ENCODE peak calls at places on chromosomes 11 and 22, in six cellular contexts. M is stimulated activated naive CD8-positive, alpha-beta T cell treated with anti-CD3 and anti-CD28 coated beads, Interleukin-15, Interleukin-2, amounts not matched to agents 100 U/mL and 50 U/mL, for 24 hours; T is SHP77; R is NCI-H345; V is NCI-H1092; Y is NCI-H2029 treated with DMSO at 0.1 percent for 48 hours. X is an unnamed sample.

GRCh38 chr11:131005829-131006228 is 89.5 kb upstream of the SNX19 start:
- DNase-seq in R (no peak), Y (no peak), M (no peak), T (no peak), V (no peak), X (no peak)

GRCh38 chr11:116714902-116715301 is 57.9 kb downstream of the BUD13 start:
- DNase-seq in Y (no peak), M (no peak), R (no peak), V (no peak), T (no peak), X (no peak)

GRCh38 chr11:61973603-61974162 is 6.2 kb upstream of the FTH1 start:
- DNase-seq in M (no peak), R (no peak), V (no peak), Y (no peak), T (no peak), X (no peak)

GRCh38 chr11:73493838-73494598 is 103.9 kb downstream of the FAM168A start:
- DNase-seq in T (no peak), V (no peak), M (no peak), Y (no peak), R (no peak), X (no peak)

GRCh38 chr22:40043086-40043485 is 48.3 kb downstream of the FAM83F start:
- DNase-seq in V (no peak), Y (peak; percentile 34), M (no peak), T (no peak), R (no peak), X (no peak)

GRCh38 chr22:43919106-43919965 is 4.3 kb upstream of the PNPLA3 start:
- DNase-seq in V (no peak), M (no peak), Y (no peak), R (no peak), T (no peak), X (no peak)

GRCh38 chr22:17836977-17837742 is 62.9 kb upstream of the BID start:
- DNase-seq in Y (no peak), V (no peak), T (no peak), M (no peak), R (no peak), X (no peak)

GRCh38 chr11:118979434-118979833 is 7.9 kb downstream of the FOXR1 start:
- DNase-seq in Y (no peak), V (no peak), R (no peak), T (no peak), M (no peak), X (no peak)

GRCh38 chr11:6894097-6894496 is 1.8 kb upstream of the OR2D2 start:
- DNase-seq in V (no peak), M (no peak), T (no peak), R (no peak), Y (no peak), X (no peak)

GRCh38 chr22:42743501-42743991 is 22.9 kb upstream of the A4GALT start:
- DNase-seq in Y (no peak), V (no peak), R (no peak), T (no peak), M (no peak), X (no peak)

GRCh38 chr22:23383491-23384450 is 196.3 kb downstream of the IGLL1 start:
- DNase-seq in Y (no peak), V (peak; percentile 45), T (peak; percentile 33), M (no peak), R (peak; percentile 5), X (no peak)

GRCh38 chr11:10487002-10487647 is 32.1 kb downstream of the AMPD3 start:
- DNase-seq in M (no peak), V (no peak), Y (no peak), T (no peak), R (no peak), X (no peak)